ENCODE peak calls at places on chromosomes 7 and 10, in five cellular contexts. E is NCI-H1417, G is M059J, S is left colon, Y is caudate nucleus. L is an unnamed sample.

GRCh38 chr7:12809476-12809875 is 122.0 kb downstream of the ARL4A start:
- DNase-seq in G (no peak), Y (no peak), E (no peak), S (no peak), L (no peak)

GRCh38 chr10:17742918-17743317 is 9.1 kb upstream of the TMEM236 start:
- DNase-seq in S (peak), Y (peak), G (peak), E (no peak), L (peak)

GRCh38 chr7:11858668-11859302 is 26.8 kb upstream of the THSD7A start:
- DNase-seq in S (no peak), G (no peak), E (no peak), Y (no peak), L (no peak)

GRCh38 chr7:85806321-85806720 is 619.5 kb upstream of the SEMA3D start:
- DNase-seq in Y (no peak), E (no peak), S (no peak), G (no peak), L (no peak)

GRCh38 chr7:4667776-4668509 is 14.2 kb upstream of the FOXK1 start:
- DNase-seq in S (no peak), E (no peak), G (peak), Y (no peak), L (no peak)

GRCh38 chr7:7653568-7654187 is 13.1 kb downstream of the UMAD1 start:
- DNase-seq in Y (no peak), E (no peak), G (peak), S (no peak), L (no peak)

GRCh38 chr7:33837356-33837851 is 67.9 kb upstream of the BMPER start:
- DNase-seq in Y (no peak), E (no peak), S (peak), G (no peak), L (no peak)

GRCh38 chr10:43402176-43402575 is 6.8 kb downstream of the HNRNPF start:
- DNase-seq in S (no peak), Y (no peak), E (no peak), G (no peak), L (no peak)

GRCh38 chr10:127948791-127949190 is 41.9 kb downstream of the PTPRE start:
- DNase-seq in S (no peak), Y (no peak), E (no peak), G (no peak), L (no peak)